ENCODE peak calls at places on chromosomes 5 and 9, in four cellular contexts. One of them, this sample, is unnamed.
A peak's percentile ranks its signal among the peaks of the same experiment; 100 is the strongest.

GRCh38 chr9:79611091-79611614 is 39.4 kb downstream of the TLE4 start:
- DNase-seq in WTC11: no peak
- DNase-seq in GM12878: no peak
- DNase-seq in K562: no peak
- DNase-seq in this sample: no peak

GRCh38 chr5:88665750-88666215 is 217.2 kb downstream of the MEF2C start:
- DNase-seq in WTC11: peak; percentile 61
- DNase-seq in GM12878: no peak
- DNase-seq in K562: no peak
- DNase-seq in this sample: no peak

GRCh38 chr5:115542651-115543364 is 1.8 kb downstream of the FEM1C start:
- DNase-seq in WTC11: no peak
- DNase-seq in GM12878: no peak
- DNase-seq in K562: no peak
- DNase-seq in this sample: no peak

GRCh38 chr5:110865400-110866094 is 126.7 kb downstream of the SLC25A46 start:
- DNase-seq in WTC11: peak; percentile 66
- DNase-seq in GM12878: no peak
- DNase-seq in K562: peak; percentile 33
- DNase-seq in this sample: peak; percentile 28

GRCh38 chr5:149049371-149049781 is 13.5 kb downstream of the SH3TC2 start:
- DNase-seq in WTC11: no peak
- DNase-seq in GM12878: no peak
- DNase-seq in K562: no peak
- DNase-seq in this sample: peak; percentile 47

GRCh38 chr9:16708638-16709435 is 161.6 kb downstream of the BNC2 start:
- DNase-seq in WTC11: peak; percentile 43
- DNase-seq in GM12878: no peak
- DNase-seq in K562: no peak
- DNase-seq in this sample: no peak

GRCh38 chr9:98521141-98521540 is 187.6 kb downstream of the GABBR2 start:
- DNase-seq in WTC11: no peak
- DNase-seq in GM12878: no peak
- DNase-seq in K562: no peak
- DNase-seq in this sample: no peak

GRCh38 chr5:142233083-142234032 is 91.5 kb downstream of the SPRY4 start:
- DNase-seq in WTC11: no peak
- DNase-seq in GM12878: no peak
- DNase-seq in K562: no peak
- DNase-seq in this sample: no peak

GRCh38 chr5:132257131-132258101 is at the start of gene PDLIM4:
- DNase-seq in WTC11: peak; percentile 81
- DNase-seq in GM12878: no peak
- DNase-seq in K562: peak; percentile 85
- DNase-seq in this sample: no peak

GRCh38 chr5:43772601-43773031 is 169.6 kb downstream of the NNT start:
- DNase-seq in WTC11: no peak
- DNase-seq in GM12878: no peak
- DNase-seq in K562: no peak
- DNase-seq in this sample: no peak

GRCh38 chr9:81822263-81822865 is 105.9 kb upstream of the SPATA31D4 start:
- DNase-seq in WTC11: no peak
- DNase-seq in GM12878: no peak
- DNase-seq in K562: no peak
- DNase-seq in this sample: no peak

GRCh38 chr5:29561564-29561963 is 1631.9 kb upstream of the CDH6 start:
- DNase-seq in WTC11: no peak
- DNase-seq in GM12878: no peak
- DNase-seq in K562: no peak
- DNase-seq in this sample: no peak

GRCh38 chr9:83444110-83444509 is 94.1 kb downstream of the FRMD3 start:
- DNase-seq in WTC11: no peak
- DNase-seq in GM12878: no peak
- DNase-seq in K562: no peak
- DNase-seq in this sample: no peak

DNA sequence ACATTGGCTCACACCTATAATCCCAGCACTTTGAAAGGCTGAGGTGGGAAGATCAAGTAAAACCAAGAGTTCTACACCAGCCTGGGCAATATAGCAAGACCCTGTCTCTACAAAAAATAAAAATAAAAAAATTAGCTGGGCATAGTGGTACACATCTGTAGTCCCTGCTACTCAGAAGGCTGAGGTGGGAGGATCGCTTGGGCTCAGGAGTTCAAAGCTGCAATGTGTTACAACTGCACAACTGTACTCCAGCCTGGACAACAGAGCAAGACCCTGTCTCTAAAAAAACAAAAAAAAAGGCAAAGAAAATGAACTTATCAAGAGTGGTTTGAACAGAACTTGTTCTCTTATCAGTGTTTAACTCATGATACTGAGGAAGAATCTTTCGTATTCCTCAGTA is 29.3 kb downstream of the AP3B1 start:
- DNase-seq in WTC11: no peak
- DNase-seq in GM12878: no peak
- DNase-seq in K562: no peak
- DNase-seq in this sample: no peak
- TF ChIP-seq CREB1 in WTC11: no peak
- TF ChIP-seq CREB1 in GM12878: no peak
- TF ChIP-seq CREB1 in K562: no peak
- TF ChIP-seq CREB1 in this sample: no peak

GRCh38 chr5:122076669-122077450 is 1.2 kb downstream of the LOX start:
- DNase-seq in WTC11: peak; percentile 94
- DNase-seq in GM12878: no peak
- DNase-seq in K562: no peak
- DNase-seq in this sample: peak; percentile 70
- TF ChIP-seq SP1 in WTC11: no peak
- TF ChIP-seq SP1 in GM12878: no peak
- TF ChIP-seq SP1 in K562: no peak
- TF ChIP-seq SP1 in this sample: no peak

GRCh38 chr9:131607591-131607990 is 62.3 kb downstream of the PRRT1B start:
- DNase-seq in WTC11: no peak
- DNase-seq in GM12878: no peak
- DNase-seq in K562: no peak
- DNase-seq in this sample: no peak

GRCh38 chr9:131606896-131607567 is 61.7 kb downstream of the PRRT1B start:
- DNase-seq in WTC11: no peak
- DNase-seq in GM12878: no peak
- DNase-seq in K562: no peak
- DNase-seq in this sample: peak; percentile 53

GRCh38 chr9:131608469-131609115 is 63.3 kb downstream of the PRRT1B start:
- DNase-seq in WTC11: peak; percentile 64
- DNase-seq in GM12878: no peak
- DNase-seq in K562: no peak
- DNase-seq in this sample: peak; percentile 75

GRCh38 chr9:131610231-131610761 is 65.0 kb downstream of the PRRT1B start:
- DNase-seq in WTC11: no peak
- DNase-seq in GM12878: no peak
- DNase-seq in K562: no peak
- DNase-seq in this sample: no peak

GRCh38 chr9:131609116-131609830 is 64.0 kb downstream of the PRRT1B start:
- DNase-seq in WTC11: no peak
- DNase-seq in GM12878: no peak
- DNase-seq in K562: no peak
- DNase-seq in this sample: no peak
- TF ChIP-seq ETV6 in WTC11: no peak
- TF ChIP-seq ETV6 in GM12878: no peak
- TF ChIP-seq ETV6 in K562: no peak
- TF ChIP-seq ETV6 in this sample: no peak

DNA sequence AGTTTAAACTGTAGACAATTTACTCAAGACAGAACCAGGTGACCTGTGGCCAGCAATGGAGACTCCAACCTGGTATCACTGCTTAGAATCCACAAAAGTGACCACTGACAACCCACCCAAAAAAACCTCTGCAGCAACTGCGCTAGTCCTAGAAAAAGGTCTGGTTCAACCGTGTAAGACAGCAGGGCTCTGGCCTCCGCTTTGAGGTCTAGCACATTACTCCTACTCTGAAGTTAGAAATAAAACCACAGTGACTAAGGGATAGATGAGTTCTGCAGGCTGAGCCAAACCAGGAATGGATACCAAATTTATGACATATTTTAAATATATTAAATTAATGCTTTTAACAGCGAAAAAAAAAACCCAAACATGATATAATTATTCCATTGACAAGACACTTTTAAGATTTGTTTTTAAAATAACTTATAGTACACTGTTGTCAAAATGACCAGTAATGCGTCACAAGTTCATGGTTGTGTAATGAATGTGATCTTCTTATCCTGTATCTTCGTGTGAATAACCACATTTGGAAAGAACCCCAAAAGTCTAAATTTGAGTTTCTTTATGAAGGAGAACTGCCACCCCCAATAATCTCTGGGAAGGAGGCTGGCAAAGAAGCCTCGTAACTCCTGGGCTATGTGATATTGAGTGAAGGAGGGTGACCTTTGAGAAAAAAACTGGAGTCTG is 101.9 kb upstream of the SLC44A1 start:
- DNase-seq in WTC11: no peak
- DNase-seq in GM12878: no peak
- DNase-seq in K562: no peak
- DNase-seq in this sample: no peak
- TF ChIP-seq CREB1 in WTC11: no peak
- TF ChIP-seq CREB1 in GM12878: no peak
- TF ChIP-seq CREB1 in K562: no peak
- TF ChIP-seq CREB1 in this sample: no peak

GRCh38 chr9:134214766-134215394 is 50.5 kb upstream of the RNU6ATAC start:
- DNase-seq in WTC11: no peak
- DNase-seq in GM12878: no peak
- DNase-seq in K562: no peak
- DNase-seq in this sample: peak; percentile 19

GRCh38 chr9:134215709-134216448 is 51.5 kb upstream of the RNU6ATAC start:
- DNase-seq in WTC11: no peak
- DNase-seq in GM12878: no peak
- DNase-seq in K562: no peak
- DNase-seq in this sample: peak; percentile 43

GRCh38 chr9:134216449-134216951 is 52.1 kb upstream of the RNU6ATAC start:
- DNase-seq in WTC11: no peak
- DNase-seq in GM12878: no peak
- DNase-seq in K562: no peak
- DNase-seq in this sample: no peak

GRCh38 chr9:134214395-134214765 is 50.0 kb upstream of the RNU6ATAC start:
- DNase-seq in WTC11: no peak
- DNase-seq in GM12878: no peak
- DNase-seq in K562: no peak
- DNase-seq in this sample: peak; percentile 38

DNA sequence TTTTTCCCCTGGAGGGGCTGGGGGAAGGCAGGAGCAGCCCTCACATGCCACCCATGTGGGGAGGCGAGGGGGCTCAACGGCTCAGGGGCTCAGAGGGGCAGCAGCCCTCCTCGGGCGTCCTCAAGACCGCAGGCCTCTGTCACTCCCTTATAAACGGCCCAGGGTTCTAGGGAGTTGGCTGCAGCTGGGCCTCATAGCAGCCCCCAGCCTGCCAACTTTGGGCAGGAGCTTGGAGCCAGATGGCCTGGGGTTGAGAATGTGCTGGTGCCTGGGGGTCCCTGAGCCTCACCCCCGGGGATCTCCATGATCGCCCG is 51.0 kb upstream of the RNU6ATAC start:
- DNase-seq in WTC11: no peak
- DNase-seq in GM12878: no peak
- DNase-seq in K562: no peak
- DNase-seq in this sample: no peak
- TF ChIP-seq SP1 in WTC11: no peak
- TF ChIP-seq SP1 in GM12878: no peak
- TF ChIP-seq SP1 in K562: no peak
- TF ChIP-seq SP1 in this sample: no peak